ENCODE peak calls at places on chromosome 1, in seven cellular contexts. K is upper lobe of right lung; F is activated CD4-positive, alpha-beta T cell treated with anti-CD3 and anti-CD28 coated beads, Interleukin-2, amount 50 U/mL, for 1 hour; D is DMS153; B is lower leg skin; P is sciatic nerve; X is effector CD8-positive, alpha-beta T cell. T is an unnamed sample.

GRCh38 chr1:168121314-168122029 is 15.3 kb downstream of the GPR161 start:
- DNase-seq in K (peak; percentile 66), F (no peak), D (no peak), B (peak; percentile 90), P (peak; percentile 85), X (no peak), T (no peak)

GRCh38 chr1:161182214-161182613 is 4.9 kb upstream of the B4GALT3 start:
- DNase-seq in K (peak; percentile 29), F (peak; percentile 46), D (no peak), B (no peak), P (no peak), X (no peak), T (no peak)

GRCh38 chr1:177132141-177132540 is 32.4 kb downstream of the ASTN1 start:
- DNase-seq in K (no peak), F (no peak), D (no peak), B (no peak), P (no peak), X (no peak), T (no peak)

GRCh38 chr1:230768903-230769570 is 21.8 kb downstream of the CAPN9 start:
- DNase-seq in K (no peak), F (no peak), D (no peak), B (no peak), P (no peak), X (no peak), T (no peak)

GRCh38 chr1:151693057-151693651 is 23.4 kb downstream of the CELF3 start:
- DNase-seq in K (no peak), F (no peak), D (peak; percentile 41), B (no peak), P (no peak), X (no peak), T (no peak)

GRCh38 chr1:108609483-108610066 is 49.7 kb downstream of the EEIG2 start:
- DNase-seq in K (no peak), F (no peak), D (peak; percentile 88), B (no peak), P (no peak), X (no peak), T (no peak)

GRCh38 chr1:154751690-154752089 is 118.4 kb downstream of the KCNN3 start:
- DNase-seq in K (no peak), F (no peak), D (peak; percentile 91), B (no peak), P (peak; percentile 19), X (no peak), T (no peak)

GRCh38 chr1:39406533-39407478 is 84.6 kb upstream of the BMP8A start:
- DNase-seq in K (no peak), F (no peak), D (no peak), B (no peak), P (no peak), X (no peak), T (no peak)

GRCh38 chr1:6300342-6301141 is 39.6 kb upstream of the GPR153 start:
- DNase-seq in K (no peak), F (no peak), D (no peak), B (no peak), P (no peak), X (no peak), T (no peak)